ENCODE peak calls at places on chromosome 12, in five cellular contexts. A is astrocyte of the spinal cord, B is neural progenitor cell, R is lower leg skin, K is hepatocyte. Y is an unnamed sample.

GRCh38 chr12:12387521-12387920 is 30.6 kb downstream of the BORCS5 start:
- DNase-seq in A (peak), B (no peak), R (no peak), K (no peak), Y (no peak)

GRCh38 chr12:47763481-47764344 is 5.0 kb upstream of the RAPGEF3 start:
- DNase-seq in A (no peak), B (no peak), R (no peak), K (no peak), Y (peak)

GRCh38 chr12:468671-469389 is 9.1 kb downstream of the B4GALNT3 start:
- DNase-seq in A (no peak), B (no peak), R (no peak), K (peak), Y (no peak)

GRCh38 chr12:116121453-116121871 is 156.0 kb downstream of the MED13L start:
- DNase-seq in A (peak), B (no peak), R (no peak), K (no peak), Y (no peak)

GRCh38 chr12:109830267-109830666 is 2.9 kb downstream of the TRPV4 start:
- DNase-seq in A (no peak), B (no peak), R (no peak), K (no peak), Y (no peak)

GRCh38 chr12:68221497-68221896 is 4.1 kb downstream of the IL26 start:
- DNase-seq in A (no peak), B (no peak), R (no peak), K (no peak), Y (no peak)

GRCh38 chr12:51392556-51393237 is 1.5 kb upstream of the GALNT6 start:
- DNase-seq in A (no peak), B (peak), R (peak), K (peak), Y (peak)

GRCh38 chr12:72273851-72274284 is 1.7 kb downstream of the TRHDE start:
- DNase-seq in A (peak), B (no peak), R (no peak), K (no peak), Y (no peak)

GRCh38 chr12:101607894-101608293 is 13.1 kb downstream of the MYBPC1 start:
- DNase-seq in A (no peak), B (no peak), R (no peak), K (no peak), Y (no peak)

GRCh38 chr12:126897102-126897501 is 1369.9 kb upstream of the TMEM132C start:
- DNase-seq in A (no peak), B (no peak), R (no peak), K (no peak), Y (no peak)

GRCh38 chr12:95790912-95791849 is 617 bp upstream of the NTN4 start:
- DNase-seq in A (no peak), B (peak), R (peak), K (peak), Y (peak)

GRCh38 chr12:30450872-30451271 is 244.8 kb downstream of the IPO8 start:
- DNase-seq in A (no peak), B (no peak), R (no peak), K (no peak), Y (no peak)

GRCh38 chr12:106137456-106138278 is 1.1 kb downstream of the NUAK1 start:
- DNase-seq in A (no peak), B (peak), R (no peak), K (no peak), Y (peak)

GRCh38 chr12:1939745-1940607 is 21.5 kb upstream of the CACNA2D4 start:
- DNase-seq in A (peak), B (peak), R (peak), K (peak), Y (peak)

GRCh38 chr12:110957652-110958051 is 37.3 kb upstream of the MYL2 start:
- DNase-seq in A (no peak), B (no peak), R (no peak), K (no peak), Y (no peak)

GRCh38 chr12:12486661-12487240 is 75.9 kb downstream of the DUSP16 start:
- DNase-seq in A (no peak), B (no peak), R (no peak), K (peak), Y (no peak)

GRCh38 chr12:69388371-69388770 is 28.8 kb downstream of the YEATS4 start:
- DNase-seq in A (peak), B (no peak), R (no peak), K (peak), Y (no peak)

GRCh38 chr12:53757095-53757770 is 5.5 kb upstream of the CISTR start:
- DNase-seq in A (peak), B (peak), R (peak), K (peak), Y (peak)

GRCh38 chr12:124661382-124661781 is 94.0 kb upstream of the NCOR2 start:
- DNase-seq in A (no peak), B (no peak), R (no peak), K (no peak), Y (no peak)

GRCh38 chr12:119615518-119616475 is 22.2 kb downstream of the TMEM233 start:
- DNase-seq in A (no peak), B (no peak), R (no peak), K (no peak), Y (no peak)

GRCh38 chr12:20946732-20947131 is 136.2 kb downstream of the SLCO1B3 start:
- DNase-seq in A (peak), B (peak), R (no peak), K (peak), Y (peak)

GRCh38 chr12:116210131-116210530 is 67.4 kb downstream of the MED13L start:
- DNase-seq in A (peak), B (no peak), R (no peak), K (no peak), Y (no peak)

GRCh38 chr12:58915634-58916033 is 4.7 kb downstream of the LRIG3 start:
- DNase-seq in A (peak), B (peak), R (no peak), K (peak), Y (peak)

GRCh38 chr12:76422154-76422877 is 74.1 kb upstream of the BBS10 start:
- DNase-seq in A (peak), B (no peak), R (no peak), K (no peak), Y (no peak)

GRCh38 chr12:118016424-118017264 is at the start of gene RFC5:
- DNase-seq in A (peak), B (peak), R (peak), K (peak), Y (peak)

GRCh38 chr12:22880331-22880730 is 255.4 kb downstream of the ETNK1 start:
- DNase-seq in A (no peak), B (no peak), R (no peak), K (no peak), Y (no peak)

GRCh38 chr12:127809236-127809635 is 457.7 kb upstream of the TMEM132C start:
- DNase-seq in A (peak), B (no peak), R (no peak), K (peak), Y (no peak)

GRCh38 chr12:15278816-15279658 is 43.3 kb upstream of the PTPRO start:
- DNase-seq in A (peak), B (no peak), R (peak), K (peak), Y (no peak)

GRCh38 chr12:67025543-67026114 is 243.5 kb upstream of the CAND1 start:
- DNase-seq in A (peak), B (peak), R (no peak), K (peak), Y (peak)

GRCh38 chr12:72256725-72257124 is 15.4 kb upstream of the TRHDE start:
- DNase-seq in A (peak), B (no peak), R (no peak), K (no peak), Y (no peak)

GRCh38 chr12:114479831-114480230 is 73.9 kb upstream of the TBX5 start:
- DNase-seq in A (no peak), B (peak), R (no peak), K (peak), Y (peak)

GRCh38 chr12:94026566-94026965 is 121.8 kb upstream of the PLXNC1 start:
- DNase-seq in A (no peak), B (no peak), R (no peak), K (no peak), Y (no peak)

GRCh38 chr12:54561164-54561563 is 11.8 kb downstream of the PDE1B start:
- DNase-seq in A (no peak), B (no peak), R (no peak), K (no peak), Y (no peak)

GRCh38 chr12:49587174-49587908 is 18.1 kb downstream of the FAM186B start:
- DNase-seq in A (no peak), B (no peak), R (peak), K (no peak), Y (no peak)

GRCh38 chr12:13559318-13559978 is 362.9 kb downstream of the EMP1 start:
- DNase-seq in A (no peak), B (no peak), R (no peak), K (no peak), Y (no peak)

GRCh38 chr12:28710882-28711281 is 438.2 kb upstream of the FAR2 start:
- DNase-seq in A (peak), B (no peak), R (no peak), K (no peak), Y (no peak)

GRCh38 chr12:83465632-83466031 is 778.9 kb downstream of the TMTC2 start:
- DNase-seq in A (no peak), B (peak), R (no peak), K (peak), Y (no peak)

GRCh38 chr12:83462419-83462818 is 775.7 kb downstream of the TMTC2 start:
- DNase-seq in A (no peak), B (peak), R (no peak), K (no peak), Y (no peak)

GRCh38 chr12:83461326-83461985 is 774.8 kb downstream of the TMTC2 start:
- DNase-seq in A (peak), B (no peak), R (no peak), K (no peak), Y (no peak)
- TF ChIP-seq CTCF in A (no peak), B (no peak), R (no peak), K (no peak), Y (no peak)

GRCh38 chr12:6072302-6072752 is 52.1 kb downstream of the VWF start:
- DNase-seq in A (peak), B (no peak), R (no peak), K (no peak), Y (no peak)
- TF ChIP-seq CTCF in A (peak), B (no peak), R (no peak), K (no peak), Y (no peak)

GRCh38 chr12:19065871-19066270 is 63.7 kb upstream of the PLEKHA5 start:
- DNase-seq in A (no peak), B (no peak), R (no peak), K (no peak), Y (no peak)

GRCh38 chr12:19066471-19067001 is 63.0 kb upstream of the PLEKHA5 start:
- DNase-seq in A (no peak), B (no peak), R (no peak), K (peak), Y (no peak)

GRCh38 chr12:19070341-19070740 is 59.2 kb upstream of the PLEKHA5 start:
- DNase-seq in A (no peak), B (no peak), R (no peak), K (no peak), Y (no peak)

GRCh38 chr12:19065223-19065622 is 64.3 kb upstream of the PLEKHA5 start:
- DNase-seq in A (no peak), B (no peak), R (no peak), K (no peak), Y (no peak)

DNA sequence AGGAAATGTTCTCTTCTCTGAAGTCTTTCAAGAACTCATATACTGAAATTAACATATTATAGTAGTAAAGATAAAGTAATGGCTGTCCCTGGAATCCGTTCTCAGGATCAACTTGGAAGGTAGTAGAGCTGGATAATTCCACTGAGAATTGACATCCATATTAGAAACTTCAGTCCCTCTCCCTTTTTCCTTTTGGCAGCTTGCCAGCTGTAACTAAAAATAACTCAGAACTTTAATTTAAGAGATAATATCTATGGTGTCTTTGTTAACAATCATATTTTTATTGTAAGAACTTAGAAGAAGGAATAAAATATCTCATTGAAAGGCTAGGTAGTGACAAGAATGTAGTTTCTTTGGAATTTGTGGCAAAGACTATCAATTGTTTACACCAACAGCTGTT is 61.4 kb upstream of the PLEKHA5 start:
- DNase-seq in A (no peak), B (no peak), R (no peak), K (no peak), Y (no peak)
- TF ChIP-seq CTCF in A (no peak), B (no peak), R (no peak), K (no peak), Y (no peak)

GRCh38 chr12:78086553-78087362 is 256.1 kb downstream of the NAV3 start:
- DNase-seq in A (peak), B (no peak), R (no peak), K (no peak), Y (no peak)
- TF ChIP-seq CTCF in A (peak), B (peak), R (no peak), K (no peak), Y (no peak)

Y was measured in nephron progenitor cell.